ENCODE peak calls at places on chromosome 11, in five cellular contexts. Z is AG04450; C is T-cell; S is activated effector memory CD4-positive, alpha-beta T cell treated with Interleukin-2 at 50 U/mL for 16 hours; O is stimulated activated CD8-positive, alpha-beta memory T cell treated with anti-CD3 and anti-CD28 coated beads, Interleukin-7, amount 100 ng/mL, for 1 hour. V is an unnamed sample.

GRCh38 chr11:120392299-120392698 is 56.1 kb downstream of the ARHGEF12 start:
- DNase-seq in Z (no peak), C (no peak), S (no peak), O (no peak), V (no peak)

GRCh38 chr11:111999111-111999510 is 26.1 kb upstream of the DLAT start:
- DNase-seq in Z (no peak), C (no peak), S (no peak), O (no peak), V (no peak)

GRCh38 chr11:8222820-8223512 is 40.7 kb downstream of the LMO1 start:
- DNase-seq in Z (no peak), C (no peak), S (no peak), O (no peak), V (no peak)

GRCh38 chr11:61733120-61733978 is 19.1 kb upstream of the MYRF start:
- DNase-seq in Z (peak), C (peak), S (peak), O (peak), V (peak)

GRCh38 chr11:65393513-65394079 is 7.2 kb downstream of the FRMD8 start:
- DNase-seq in Z (no peak), C (no peak), S (no peak), O (no peak), V (no peak)

GRCh38 chr11:26958005-26958404 is 35.9 kb upstream of the FIBIN start:
- DNase-seq in Z (no peak), C (no peak), S (no peak), O (no peak), V (no peak)

GRCh38 chr11:117470576-117470975 is 142.9 kb downstream of the CEP164 start:
- DNase-seq in Z (no peak), C (no peak), S (no peak), O (no peak), V (no peak)

GRCh38 chr11:44609028-44609782 is 43.7 kb downstream of the CD82 start:
- DNase-seq in Z (no peak), C (no peak), S (peak), O (no peak), V (no peak)

GRCh38 chr11:33417121-33417520 is 159.9 kb downstream of the HIPK3 start:
- DNase-seq in Z (no peak), C (no peak), S (no peak), O (no peak), V (no peak)

GRCh38 chr11:2533642-2534115 is 88.9 kb downstream of the KCNQ1 start:
- DNase-seq in Z (peak), C (no peak), S (no peak), O (peak), V (peak)

GRCh38 chr11:120332822-120333716 is 3.1 kb upstream of the ARHGEF12 start:
- DNase-seq in Z (no peak), C (no peak), S (no peak), O (no peak), V (no peak)

GRCh38 chr11:67406969-67407699 is 3.3 kb downstream of the TBC1D10C start:
- DNase-seq in Z (no peak), C (no peak), S (no peak), O (no peak), V (no peak)

V was measured in Right ventricle myocardium superior.